ENCODE peak calls at places on chromosomes 3 and 15, in five cellular contexts. C is A549, X is IMR-90, L is GM12878, V is K562. S is an unnamed sample.

GRCh38 chr3:79517766-79518413 is 249.9 kb downstream of the ROBO1 start:
- DNase-seq in C (peak; percentile 50), X (peak; percentile 39), L (no peak), V (no peak), S (peak; percentile 24)

GRCh38 chr3:127574880-127575878 is 15.4 kb downstream of the TPRA1 start:
- DNase-seq in C (peak; percentile 89), X (peak; percentile 87), L (peak; percentile 69), V (peak; percentile 84), S (peak; percentile 46)

GRCh38 chr3:100080573-100080972 is 33.7 kb downstream of the FILIP1L start:
- DNase-seq in C (peak; percentile 5), X (peak; percentile 51), L (no peak), V (no peak), S (peak; percentile 38)

GRCh38 chr15:70435872-70436271 is 327.5 kb downstream of the UACA start:
- DNase-seq in C (no peak), X (no peak), L (peak; percentile 15), V (no peak), S (no peak)

GRCh38 chr3:116161570-116162290 is 283.6 kb downstream of the LSAMP start:
- DNase-seq in C (no peak), X (no peak), L (no peak), V (no peak), S (no peak)

GRCh38 chr3:37453393-37454391 is 279.3 kb upstream of the LRRFIP2 start:
- DNase-seq in C (no peak), X (no peak), L (no peak), V (no peak), S (peak; percentile 10)

GRCh38 chr3:128487813-128488635 is 5.0 kb downstream of the GATA2 start:
- DNase-seq in C (peak; percentile 83), X (peak; percentile 87), L (no peak), V (peak; percentile 83), S (peak; percentile 89)

GRCh38 chr15:89129123-89129815 is 41.0 kb downstream of the ABHD2 start:
- DNase-seq in C (peak; percentile 63), X (peak; percentile 25), L (no peak), V (peak; percentile 55), S (no peak)

GRCh38 chr3:151016421-151016820 is 43.9 kb upstream of the CLRN1 start:
- DNase-seq in C (no peak), X (peak; percentile 13), L (no peak), V (no peak), S (no peak)

GRCh38 chr3:10468611-10469354 is 36.6 kb downstream of the ATP2B2 start:
- DNase-seq in C (no peak), X (no peak), L (no peak), V (no peak), S (no peak)

GRCh38 chr3:124552224-124552623 is 178.0 kb upstream of the UMPS start:
- DNase-seq in C (peak; percentile 64), X (peak; percentile 4), L (no peak), V (no peak), S (peak; percentile 94)

GRCh38 chr15:74817370-74817737 is 4.7 kb downstream of the LMAN1L start:
- DNase-seq in C (no peak), X (peak; percentile 16), L (no peak), V (no peak), S (peak; percentile 56)

GRCh38 chr3:16860234-16860633 is 24.5 kb upstream of the PLCL2 start:
- DNase-seq in C (no peak), X (no peak), L (no peak), V (no peak), S (no peak)

GRCh38 chr3:122299872-122300460 is 25.1 kb upstream of the CSTA start:
- DNase-seq in C (peak; percentile 52), X (peak; percentile 17), L (no peak), V (peak; percentile 29), S (peak; percentile 33)

GRCh38 chr3:119235151-119235550 is 5.5 kb downstream of the B4GALT4 start:
- DNase-seq in C (peak; percentile 27), X (peak; percentile 61), L (no peak), V (no peak), S (no peak)

GRCh38 chr3:140031170-140031569 is 96.2 kb downstream of the CLSTN2 start:
- DNase-seq in C (no peak), X (no peak), L (no peak), V (no peak), S (no peak)

GRCh38 chr15:92633001-92633400 is 22.6 kb downstream of the FAM174B start:
- DNase-seq in C (no peak), X (no peak), L (no peak), V (no peak), S (no peak)

GRCh38 chr3:147393261-147393964 is 12.9 kb downstream of the ZIC4 start:
- DNase-seq in C (no peak), X (no peak), L (no peak), V (no peak), S (no peak)

GRCh38 chr3:45119824-45120614 is 26.2 kb downstream of the CDCP1 start:
- DNase-seq in C (no peak), X (peak; percentile 36), L (no peak), V (no peak), S (peak; percentile 58)

GRCh38 chr3:137946341-137946973 is 63.5 kb upstream of the CLDN18 start:
- DNase-seq in C (peak; percentile 70), X (peak; percentile 71), L (no peak), V (peak; percentile 71), S (peak; percentile 62)

GRCh38 chr15:97683816-97684215 is 276.7 kb upstream of the ARRDC4 start:
- DNase-seq in C (no peak), X (no peak), L (no peak), V (no peak), S (no peak)

GRCh38 chr15:64381000-64381751 is at the start of gene PCLAF:
- DNase-seq in C (peak; percentile 97), X (peak; percentile 94), L (peak; percentile 88), V (peak; percentile 81), S (peak; percentile 96)

GRCh38 chr15:50067254-50067653 is 51.8 kb downstream of the ATP8B4 start:
- DNase-seq in C (no peak), X (no peak), L (no peak), V (no peak), S (no peak)

GRCh38 chr15:90013503-90013937 is 12.4 kb downstream of the ZNF710 start:
- DNase-seq in C (no peak), X (no peak), L (no peak), V (no peak), S (no peak)

GRCh38 chr3:86895202-86895601 is 95.7 kb downstream of the VGLL3 start:
- DNase-seq in C (no peak), X (peak; percentile 23), L (no peak), V (no peak), S (no peak)

GRCh38 chr3:160588023-160588422 is 22.7 kb upstream of the KPNA4 start:
- DNase-seq in C (no peak), X (no peak), L (no peak), V (no peak), S (no peak)

GRCh38 chr3:157650699-157651098 is 147.5 kb upstream of the VEPH1 start:
- DNase-seq in C (no peak), X (no peak), L (no peak), V (no peak), S (no peak)

GRCh38 chr3:179513867-179514266 is 48.9 kb upstream of the ACTL6A start:
- DNase-seq in C (no peak), X (peak; percentile 33), L (no peak), V (no peak), S (no peak)

GRCh38 chr15:100661161-100661560 is 58.8 kb downstream of the ASB7 start:
- DNase-seq in C (no peak), X (no peak), L (no peak), V (no peak), S (no peak)

GRCh38 chr15:80736571-80736970 is 41.5 kb downstream of the ABHD17C start:
- DNase-seq in C (no peak), X (peak; percentile 47), L (no peak), V (no peak), S (no peak)

GRCh38 chr3:48945432-48945831 is 26.8 kb downstream of the ARIH2 start:
- DNase-seq in C (no peak), X (no peak), L (no peak), V (no peak), S (no peak)

GRCh38 chr3:5162102-5162501 is 25.4 kb upstream of the EDEM1 start:
- DNase-seq in C (no peak), X (peak; percentile 79), L (no peak), V (no peak), S (peak; percentile 26)

GRCh38 chr3:129184396-129184656 is 630 bp upstream of the CNBP start:
- DNase-seq in C (peak; percentile 35), X (no peak), L (no peak), V (no peak), S (peak; percentile 47)

GRCh38 chr3:115038831-115039230 is 108.3 kb downstream of the ZBTB20 start:
- DNase-seq in C (peak; percentile 18), X (no peak), L (no peak), V (no peak), S (no peak)

GRCh38 chr3:152430223-152431002 is 161.7 kb downstream of the MBNL1 start:
- DNase-seq in C (no peak), X (no peak), L (no peak), V (no peak), S (no peak)

GRCh38 chr15:85339976-85340665 is 40.3 kb upstream of the AKAP13 start:
- DNase-seq in C (no peak), X (peak; percentile 42), L (no peak), V (no peak), S (no peak)

GRCh38 chr3:173913985-173914421 is 516.5 kb downstream of the NLGN1 start:
- DNase-seq in C (no peak), X (no peak), L (no peak), V (no peak), S (no peak)

GRCh38 chr3:123332124-123332641 is 116.7 kb downstream of the ADCY5 start:
- DNase-seq in C (no peak), X (no peak), L (no peak), V (no peak), S (no peak)

GRCh38 chr3:98433764-98434163 is 29.2 kb upstream of the OR5K1 start:
- DNase-seq in C (no peak), X (no peak), L (no peak), V (no peak), S (no peak)
- TF ChIP-seq BHLHE40 in C (no peak), X (no peak), L (no peak), V (no peak), S (no peak)

GRCh38 chr15:27231811-27232210 is 260.8 kb downstream of the GABRG3 start:
- DNase-seq in C (no peak), X (no peak), L (no peak), V (no peak), S (no peak)
- H3K9me3 ChIP-seq in C (no peaks in the 10 kb centered on the region), X (peaks cover 24% of the 10 kb centered on the region), L (no peaks in the 10 kb centered on the region), V (no peaks in the 10 kb centered on the region), S (no peaks in the 10 kb centered on the region)

GRCh38 chr3:20225769-20226168 is 39.8 kb upstream of the SGO1 start:
- DNase-seq in C (peak; percentile 42), X (peak; percentile 3), L (no peak), V (peak; percentile 17), S (peak; percentile 56)
- TF ChIP-seq BHLHE40 in C (no peak), X (no peak), L (no peak), V (no peak), S (no peak)

GRCh38 chr3:107456501-107456900 is 66.3 kb upstream of the BBX start:
- DNase-seq in C (no peak), X (no peak), L (no peak), V (no peak), S (no peak)

GRCh38 chr3:107464037-107464436 is 58.7 kb upstream of the BBX start:
- DNase-seq in C (no peak), X (no peak), L (no peak), V (no peak), S (no peak)

GRCh38 chr3:107465064-107465631 is 57.6 kb upstream of the BBX start:
- DNase-seq in C (no peak), X (no peak), L (no peak), V (no peak), S (no peak)

GRCh38 chr3:107458871-107459270 is 63.9 kb upstream of the BBX start:
- DNase-seq in C (peak; percentile 4), X (no peak), L (no peak), V (no peak), S (no peak)

GRCh38 chr3:107461721-107462120 is 61.0 kb upstream of the BBX start:
- DNase-seq in C (no peak), X (no peak), L (no peak), V (no peak), S (no peak)
- H3K9me3 ChIP-seq in C (no peaks in the 10 kb centered on the region), X (no peaks in the 10 kb centered on the region), L (no peaks in the 10 kb centered on the region), V (no peaks in the 10 kb centered on the region), S (no peaks in the 10 kb centered on the region)